ENCODE peak calls at places on chromosomes 11 and 22, in eight cellular contexts. S is Ammon's horn; J is H9; K is activated gamma-delta T cell; O is stimulated activated naive CD8-positive, alpha-beta T cell treated with anti-CD3 and anti-CD28 coated beads, Interleukin-15, Interleukin-2, amounts not matched to agents 100 U/mL and 50 U/mL, for 24 hours; H is MCF 10A; M is body of pancreas; D is erythroblast. E is an unnamed sample.

GRCh38 chr11:108197351-108197750 is 25.1 kb downstream of the NPAT start:
- DNase-seq in O (no peak), J (no peak), H (no peak), S (no peak), M (no peak), K (no peak), D (no peak), E (no peak)

GRCh38 chr11:63769044-63769718 is 606 bp upstream of the ZFTA start:
- DNase-seq in S (no peak), J (no peak), D (peak), M (peak), O (peak), H (no peak), K (peak), E (peak)

GRCh38 chr22:41366323-41367014 is 15.3 kb upstream of the TEF start:
- DNase-seq in H (no peak), S (no peak), J (no peak), M (no peak), D (no peak), O (no peak), K (no peak), E (no peak)

GRCh38 chr11:24963879-24964278 is 467.0 kb downstream of the LUZP2 start:
- DNase-seq in S (no peak), M (no peak), D (no peak), O (no peak), K (no peak), H (no peak), J (no peak), E (no peak)

GRCh38 chr11:114058871-114059277 is 637 bp upstream of the ZBTB16 start:
- DNase-seq in H (no peak), S (no peak), O (no peak), K (no peak), D (no peak), J (peak), M (peak), E (no peak)

GRCh38 chr11:118715837-118716260 is 36.4 kb upstream of the TREH start:
- DNase-seq in S (no peak), M (no peak), J (peak), K (no peak), H (peak), O (no peak), D (peak), E (no peak)

GRCh38 chr22:19130959-19131684 is at the start of gene TSSK2:
- DNase-seq in K (no peak), J (peak), M (no peak), O (no peak), S (peak), H (no peak), D (no peak), E (no peak)

GRCh38 chr22:39920134-39920743 is 19.4 kb downstream of the GRAP2 start:
- DNase-seq in D (peak), O (peak), S (no peak), K (no peak), J (no peak), M (no peak), H (no peak), E (no peak)

GRCh38 chr11:64831411-64831891 is 13.0 kb downstream of the CDC42BPG start:
- DNase-seq in J (no peak), M (no peak), H (no peak), K (no peak), D (no peak), O (no peak), S (no peak), E (no peak)

GRCh38 chr11:88179966-88180629 is 4.9 kb upstream of the RAB38 start:
- DNase-seq in K (no peak), O (no peak), M (no peak), S (no peak), H (peak), J (no peak), D (no peak), E (no peak)

GRCh38 chr11:59417023-59417422 is 9.2 kb downstream of the OR5A2 start:
- DNase-seq in S (no peak), D (no peak), M (no peak), H (no peak), J (no peak), K (no peak), O (no peak), E (no peak)

GRCh38 chr22:20095521-20095920 is 15.5 kb downstream of the DGCR8 start:
- DNase-seq in S (no peak), K (no peak), H (no peak), D (no peak), J (no peak), M (no peak), O (no peak), E (no peak)

GRCh38 chr22:26409705-26410376 is 19.2 kb upstream of the ASPHD2 start:
- DNase-seq in H (no peak), M (no peak), K (no peak), D (no peak), O (no peak), J (no peak), S (peak), E (no peak)

GRCh38 chr11:119236490-119236889 is 30.4 kb downstream of the CBL start:
- DNase-seq in S (no peak), J (no peak), D (no peak), H (no peak), O (no peak), M (no peak), K (no peak), E (no peak)

GRCh38 chr11:63622318-63622717 is 8.1 kb upstream of the PLAAT3 start:
- DNase-seq in K (no peak), M (peak), J (no peak), H (peak), S (no peak), D (no peak), O (no peak), E (no peak)